ENCODE peak calls at places on chromosome 15, in five cellular contexts. O, H, T, S and D are unnamed samples.

GRCh38 chr15:72197460-72198409 is at the start of gene GRAMD2A:
- DNase-seq in H (no peak), S (no peak), O (peak; percentile 86), T (no peak), D (no peak)

GRCh38 chr15:88918738-88919137 is 5.6 kb upstream of the MFGE8 start:
- DNase-seq in T (peak; percentile 61), S (no peak), H (no peak), O (no peak), D (peak; percentile 75)

GRCh38 chr15:34794590-34795206 is 651 bp downstream of the ACTC1 start:
- DNase-seq in O (no peak), S (no peak), H (no peak), T (no peak), D (no peak)

GRCh38 chr15:99495430-99496301 is 70.1 kb upstream of the MEF2A start:
- DNase-seq in O (no peak), H (no peak), S (no peak), T (no peak), D (no peak)

GRCh38 chr15:26866298-26867198 is at the start of gene GABRA5:
- DNase-seq in H (peak; percentile 72), S (no peak), O (no peak), T (no peak), D (no peak)

GRCh38 chr15:42037650-42038049 is 16.8 kb upstream of the PLA2G4E start:
- DNase-seq in O (no peak), T (no peak), S (no peak), H (no peak), D (no peak)

GRCh38 chr15:63818628-63819027 is 15.1 kb downstream of the HERC1 start:
- DNase-seq in T (no peak), O (no peak), H (no peak), S (no peak), D (no peak)

GRCh38 chr15:74336061-74337005 is 31.1 kb downstream of the CYP11A1 start:
- DNase-seq in H (no peak), S (no peak), O (peak; percentile 31), T (no peak), D (no peak)

GRCh38 chr15:79640206-79640605 is 208.1 kb downstream of the MINAR1 start:
- DNase-seq in O (no peak), T (no peak), H (no peak), S (no peak), D (no peak)

GRCh38 chr15:95733931-95734330 is 596.6 kb upstream of the NR2F2 start:
- DNase-seq in T (no peak), H (no peak), S (no peak), O (no peak), D (no peak)

GRCh38 chr15:25180606-25181289 is 226.0 kb downstream of the SNRPN start:
- DNase-seq in T (peak; percentile 3), H (peak; percentile 79), O (peak; percentile 38), S (no peak), D (no peak)

GRCh38 chr15:95470529-95470928 is 860.0 kb upstream of the NR2F2 start:
- DNase-seq in T (no peak), H (no peak), O (no peak), S (no peak), D (no peak)

DNA sequence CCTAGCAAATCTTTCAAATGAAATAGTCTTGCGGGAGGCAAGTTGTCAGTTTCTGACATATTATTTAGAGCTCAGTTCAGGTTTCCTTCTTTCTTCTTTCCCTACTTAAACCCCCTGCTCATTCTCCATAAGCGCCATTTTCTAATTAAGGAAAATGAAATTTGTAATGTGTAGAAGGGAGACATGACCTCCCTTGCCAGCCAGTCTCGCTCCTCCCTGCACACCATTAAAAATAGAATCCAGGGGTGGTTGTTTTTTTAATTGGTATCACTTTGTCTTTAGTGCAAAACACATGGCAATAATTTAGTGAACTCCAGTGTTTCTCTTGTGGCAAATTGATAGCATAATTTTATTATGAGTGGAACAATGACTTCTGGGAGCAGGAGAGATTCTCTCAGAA is 160.1 kb downstream of the MEIS2 start:
- DNase-seq in S (no peak), H (no peak), T (no peak), O (no peak), D (no peak)
- H3K4me1 ChIP-seq in S (no peaks in the 10 kb centered on the region), H (peaks cover 17% of the 10 kb centered on the region), T (peaks cover 3% of the 10 kb centered on the region), O (no peaks in the 10 kb centered on the region), D (peaks cover 17% of the 10 kb centered on the region)

GRCh38 chr15:67924359-67924974 is 84.6 kb upstream of the RNU6-1 start:
- DNase-seq in O (no peak), H (no peak), T (no peak), S (no peak), D (no peak)
- H3K4me1 ChIP-seq in O (peaks cover 15% of the 10 kb centered on the region), H (peaks cover 27% of the 10 kb centered on the region), T (no peaks in the 10 kb centered on the region), S (no peaks in the 10 kb centered on the region), D (peaks cover 43% of the 10 kb centered on the region)

GRCh38 chr15:40928975-40929729 is at the start of gene DLL4:
- DNase-seq in H (no peak), O (peak; percentile 88), T (peak; percentile 37), S (no peak), D (no peak)
- H3K4me1 ChIP-seq in H (peaks cover 63% of the 10 kb centered on the region), O (peaks cover 63% of the 10 kb centered on the region), T (no peaks in the 10 kb centered on the region), S (peaks cover 52% of the 10 kb centered on the region), D (peaks cover 59% of the 10 kb centered on the region)

GRCh38 chr15:57218826-57219576 is 157.3 kb upstream of the CGNL1 start:
- DNase-seq in S (no peak), O (no peak), H (no peak), T (no peak), D (no peak)
- H3K4me1 ChIP-seq in S (no peaks in the 10 kb centered on the region), O (peaks cover 34% of the 10 kb centered on the region), H (peaks cover 59% of the 10 kb centered on the region), T (peaks cover 31% of the 10 kb centered on the region), D (peaks cover 37% of the 10 kb centered on the region)

GRCh38 chr15:90412356-90413194 is 24.5 kb downstream of the IQGAP1 start:
- DNase-seq in H (no peak), O (no peak), T (no peak), S (no peak), D (no peak)
- H3K4me1 ChIP-seq in H (peaks cover 58% of the 10 kb centered on the region), O (peaks cover 60% of the 10 kb centered on the region), T (peaks cover 20% of the 10 kb centered on the region), S (peaks cover 28% of the 10 kb centered on the region), D (peaks cover 46% of the 10 kb centered on the region)